ENCODE peak calls at places on chromosomes 13 and 19, in seven cellular contexts. O is H1, I is IMR-90, T is H9, Z is trophoblast cell, G is mesenchymal stem cell, J is neuronal stem cell. X is an unnamed sample.
A peak's percentile ranks its signal among the peaks of the same experiment; 100 is the strongest.

GRCh38 chr19:1401138-1401888 is at the start of gene GAMT:
- DNase-seq in O (no peak), J (peak; percentile 46), G (peak; percentile 36), Z (peak; percentile 37), T (no peak), I (no peak), X (peak; percentile 40)

GRCh38 chr19:51441410-51442390 is 16.6 kb downstream of the SIGLEC8 start:
- DNase-seq in G (no peak), Z (peak; percentile 45), J (no peak), O (no peak), I (no peak), T (no peak), X (no peak)

GRCh38 chr13:48994731-48995130 is 19.0 kb downstream of the FNDC3A start:
- DNase-seq in J (no peak), Z (peak; percentile 38), I (peak; percentile 68), O (no peak), G (peak; percentile 51), T (no peak), X (no peak)

GRCh38 chr19:32814624-32815023 is 54.9 kb downstream of the SLC7A9 start:
- DNase-seq in T (no peak), G (no peak), Z (no peak), O (no peak), I (no peak), J (no peak), X (no peak)

GRCh38 chr13:104318121-104318520 is 1251.9 kb upstream of the SLC10A2 start:
- DNase-seq in J (no peak), I (peak; percentile 49), G (peak; percentile 41), Z (no peak), T (no peak), O (no peak), X (no peak)

GRCh38 chr19:29942404-29943261 is 594 bp downstream of the URI1 start:
- DNase-seq in O (peak; percentile 75), T (peak; percentile 59), J (peak; percentile 54), G (peak; percentile 53), I (no peak), Z (peak; percentile 59), X (peak; percentile 70)

GRCh38 chr19:56108447-56109195 is 12.5 kb downstream of the ZNF787 start:
- DNase-seq in T (no peak), Z (no peak), G (no peak), O (no peak), I (peak; percentile 12), J (no peak), X (no peak)

GRCh38 chr13:49711218-49711863 is 20.1 kb upstream of the EBPL start:
- DNase-seq in Z (peak; percentile 21), T (no peak), O (no peak), G (peak; percentile 95), I (peak; percentile 96), J (no peak), X (no peak)

GRCh38 chr19:18431351-18432197 is 6.4 kb downstream of the ISYNA1 start:
- DNase-seq in T (no peak), G (no peak), O (no peak), Z (peak; percentile 28), I (no peak), J (no peak), X (no peak)

GRCh38 chr19:39169143-39169810 is 27.5 kb upstream of the NCCRP1 start:
- DNase-seq in Z (no peak), T (no peak), J (no peak), O (no peak), I (no peak), G (no peak), X (no peak)

GRCh38 chr19:38952395-38953165 is 21.8 kb downstream of the MRPS12 start:
- DNase-seq in Z (peak; percentile 73), J (no peak), I (peak; percentile 16), O (peak; percentile 52), G (peak; percentile 49), T (peak; percentile 50), X (peak; percentile 74)

GRCh38 chr13:30423891-30424290 is 1.6 kb downstream of the UBE2L5 start:
- DNase-seq in Z (no peak), O (no peak), J (no peak), G (no peak), I (no peak), T (no peak), X (no peak)

GRCh38 chr13:95343944-95344343 is 42.7 kb upstream of the ABCC4 start:
- DNase-seq in O (no peak), Z (no peak), I (no peak), T (no peak), J (no peak), G (no peak), X (no peak)

GRCh38 chr13:95378603-95379002 is 77.4 kb upstream of the ABCC4 start:
- DNase-seq in Z (peak; percentile 52), I (no peak), G (no peak), T (no peak), O (no peak), J (no peak), X (no peak)

GRCh38 chr13:47853236-47853635 is 147.8 kb downstream of the SUCLA2 start:
- DNase-seq in I (no peak), O (no peak), J (no peak), Z (no peak), G (peak; percentile 9), T (no peak), X (no peak)

GRCh38 chr19:9586764-9587163 is 2.5 kb upstream of the ZNF121 start:
- DNase-seq in J (peak; percentile 43), G (peak; percentile 69), Z (peak; percentile 94), O (peak; percentile 87), T (peak; percentile 84), I (peak; percentile 68), X (peak; percentile 84)

GRCh38 chr19:9789066-9789465 is 20.5 kb upstream of the ZNF846 start:
- DNase-seq in O (no peak), I (no peak), J (no peak), Z (no peak), G (no peak), T (peak; percentile 43), X (peak; percentile 41)

DNA sequence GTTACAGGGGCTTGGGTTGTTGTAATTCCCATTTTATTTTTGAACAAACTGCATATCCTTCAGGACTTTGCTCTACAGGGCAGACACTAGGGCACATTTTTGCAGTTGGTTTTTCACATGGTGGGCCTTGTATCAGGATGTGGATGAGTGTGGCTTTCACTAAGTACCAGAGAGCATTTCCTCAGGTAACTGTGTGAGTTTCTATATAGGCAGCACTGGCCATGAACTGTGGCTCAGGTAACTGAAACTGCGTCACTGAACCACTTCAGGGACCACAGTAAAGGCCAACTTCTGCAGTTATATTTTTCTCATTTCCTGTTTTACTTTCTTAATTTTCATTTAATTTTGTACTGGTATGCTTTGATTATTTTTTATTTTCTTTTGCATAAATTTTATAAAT is 166.5 kb downstream of the ZNF486 start:
- DNase-seq in T (no peak), G (no peak), J (no peak), Z (no peak), O (no peak), I (no peak), X (no peak)
- H3K4me2 ChIP-seq in T (no peak overlapping the region), G (no peak overlapping the region), J (no peak overlapping the region), Z (no peak overlapping the region), O (no peak overlapping the region), I (no peak overlapping the region), X (no peak overlapping the region)

GRCh38 chr13:79311456-79311855 is 94.6 kb downstream of the RBM26 start:
- DNase-seq in Z (no peak), T (no peak), I (peak; percentile 69), J (no peak), G (peak; percentile 15), O (no peak), X (no peak)

GRCh38 chr13:79309690-79310089 is 96.4 kb downstream of the RBM26 start:
- DNase-seq in Z (no peak), J (no peak), I (no peak), O (no peak), T (no peak), G (no peak), X (no peak)

GRCh38 chr13:79307866-79308298 is 98.2 kb downstream of the RBM26 start:
- DNase-seq in I (peak; percentile 61), J (no peak), Z (no peak), G (no peak), O (no peak), T (peak; percentile 31), X (no peak)

GRCh38 chr13:79314652-79315051 is 91.4 kb downstream of the RBM26 start:
- DNase-seq in T (no peak), I (no peak), O (no peak), J (no peak), G (no peak), Z (no peak), X (no peak)

DNA sequence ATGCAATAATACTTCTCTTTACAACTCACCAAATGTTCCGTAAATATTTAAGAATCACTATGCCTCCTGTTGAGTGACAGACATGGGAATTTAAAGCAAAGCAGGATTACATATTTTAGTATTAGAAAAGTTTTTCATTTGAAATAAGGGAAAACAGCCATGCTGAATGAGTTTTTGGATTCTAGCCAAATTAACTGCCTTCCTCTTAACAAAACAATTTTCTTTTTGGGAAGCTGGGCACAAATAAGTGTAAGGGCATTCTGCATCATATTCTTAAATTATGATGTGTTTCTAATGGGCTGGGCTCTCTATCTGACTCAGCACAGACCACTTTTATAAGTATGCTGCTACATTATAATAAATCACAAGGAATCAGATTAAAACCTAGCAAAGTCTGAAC is 93.6 kb downstream of the RBM26 start:
- DNase-seq in I (no peak), J (no peak), G (peak; percentile 3), T (no peak), Z (no peak), O (no peak), X (no peak)
- H3K4me1 ChIP-seq in I (no peaks in the 10 kb centered on the region), J (no peaks in the 10 kb centered on the region), G (peaks cover 3% of the 10 kb centered on the region), T (peaks cover 2% of the 10 kb centered on the region), Z (no peaks in the 10 kb centered on the region), O (no peaks in the 10 kb centered on the region), X (no peaks in the 10 kb centered on the region)

DNA sequence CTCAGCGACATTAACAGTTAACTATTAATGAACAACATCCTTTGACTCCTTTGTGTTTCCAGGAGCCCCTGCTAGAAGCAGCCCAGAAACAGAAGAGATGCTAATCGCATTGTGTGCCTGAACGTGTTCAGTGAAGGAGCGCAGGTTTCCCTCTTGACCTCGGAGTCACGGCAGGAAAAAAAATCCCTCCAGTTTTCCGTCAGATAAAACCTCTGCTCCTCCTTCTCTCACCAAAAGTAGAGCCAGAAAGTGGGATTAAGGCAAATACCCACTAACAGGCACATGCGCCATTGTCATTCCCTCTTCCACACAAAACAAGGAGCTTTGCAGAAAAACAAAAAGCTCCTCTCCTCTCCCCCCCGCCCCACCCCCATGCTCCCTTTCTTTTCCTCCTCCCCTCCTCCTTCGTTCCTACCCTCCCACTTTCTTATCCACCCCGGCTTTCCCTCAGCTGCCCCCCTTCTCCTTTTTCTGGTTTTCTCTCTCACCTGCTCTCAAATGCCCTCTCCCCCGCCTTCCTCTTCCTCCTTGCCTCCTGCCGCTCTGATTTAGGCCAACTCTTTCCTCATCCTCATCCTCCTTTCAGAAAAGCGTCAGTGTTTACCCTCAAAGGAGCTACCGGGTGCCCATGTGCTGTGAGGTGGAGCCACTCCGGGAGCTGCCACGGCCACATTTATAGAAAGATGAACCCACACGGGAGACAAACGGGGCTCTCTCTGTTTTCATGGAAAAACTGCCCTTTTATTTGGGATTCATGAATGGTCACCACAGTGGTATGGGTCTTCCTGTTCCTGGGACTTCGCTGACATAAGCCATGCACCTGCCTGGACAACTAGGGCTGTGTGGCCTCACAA is 224.5 kb downstream of the ZIC5 start:
- DNase-seq in J (peak; percentile 93), O (peak; percentile 65), T (peak; percentile 67), G (no peak), Z (no peak), I (no peak), X (no peak)
- H4K8ac ChIP-seq in J (no peak overlapping the region), O (no peak overlapping the region), T (peak overlapping the region; percentile 5), G (no peak overlapping the region), Z (no peak overlapping the region), I (no peak overlapping the region), X (no peak overlapping the region)

GRCh38 chr19:4396949-4397783 is 3.2 kb downstream of the SH3GL1 start:
- DNase-seq in Z (peak; percentile 20), I (no peak), O (no peak), T (no peak), J (no peak), G (no peak), X (no peak)
- H3K4me2 ChIP-seq in Z (no peak overlapping the region), I (peak overlapping the region; percentile 36), O (no peak overlapping the region), T (no peak overlapping the region), J (no peak overlapping the region), G (no peak overlapping the region), X (no peak overlapping the region)

X was measured in mesendoderm.